ENCODE peak calls at places on chromosome 14, in five cellular contexts. M is neuronal stem cell, T is PC-3, I is K562, B is astrocyte. Q is an unnamed sample.

GRCh38 chr14:47278233-47278842 is 397.1 kb downstream of the MDGA2 start:
- DNase-seq in M (peak; percentile 53), T (peak; percentile 70), I (peak; percentile 14), B (peak; percentile 8), Q (peak; percentile 1)

GRCh38 chr14:85604671-85605070 is 74.7 kb downstream of the FLRT2 start:
- DNase-seq in M (no peak), T (no peak), I (no peak), B (no peak), Q (no peak)

GRCh38 chr14:50047274-50047676 is 69.1 kb downstream of the VCPKMT start:
- DNase-seq in M (no peak), T (peak; percentile 80), I (no peak), B (no peak), Q (no peak)

GRCh38 chr14:80805136-80805535 is 136.4 kb downstream of the CEP128 start:
- DNase-seq in M (no peak), T (peak; percentile 49), I (no peak), B (peak; percentile 31), Q (no peak)

GRCh38 chr14:89445252-89445973 is 28.4 kb upstream of the FOXN3 start:
- DNase-seq in M (no peak), T (no peak), I (no peak), B (no peak), Q (no peak)

GRCh38 chr14:53784688-53785087 is 171.9 kb downstream of the BMP4 start:
- DNase-seq in M (no peak), T (no peak), I (no peak), B (no peak), Q (no peak)

GRCh38 chr14:104870368-104871144 is 5.5 kb downstream of the CEP170B start:
- DNase-seq in M (no peak), T (peak; percentile 20), I (peak; percentile 37), B (no peak), Q (no peak)

GRCh38 chr14:84825481-84825880 is 704.5 kb upstream of the FLRT2 start:
- DNase-seq in M (no peak), T (peak; percentile 69), I (no peak), B (peak; percentile 56), Q (peak; percentile 63)

GRCh38 chr14:103332143-103332919 is 1.7 kb upstream of the EIF5 start:
- DNase-seq in M (no peak), T (no peak), I (no peak), B (no peak), Q (no peak)

GRCh38 chr14:36785511-36785910 is 123.9 kb downstream of the PAX9 start:
- DNase-seq in M (no peak), T (no peak), I (no peak), B (no peak), Q (no peak)

GRCh38 chr14:68976160-68977067 is 2.7 kb downstream of the ACTN1 start:
- DNase-seq in M (no peak), T (no peak), I (no peak), B (no peak), Q (peak; percentile 44)

GRCh38 chr14:45906257-45906656 is 653.3 kb upstream of the MIS18BP1 start:
- DNase-seq in M (no peak), T (peak; percentile 65), I (no peak), B (no peak), Q (peak; percentile 35)

GRCh38 chr14:51780006-51780692 is 80.3 kb upstream of the GNG2 start:
- DNase-seq in M (peak; percentile 76), T (peak; percentile 85), I (peak; percentile 62), B (peak; percentile 9), Q (peak; percentile 35)

GRCh38 chr14:51394391-51394790 is 154.3 kb downstream of the TMX1 start:
- DNase-seq in M (no peak), T (no peak), I (no peak), B (no peak), Q (no peak)

GRCh38 chr14:50023671-50024490 is 92.5 kb downstream of the VCPKMT start:
- DNase-seq in M (no peak), T (peak; percentile 85), I (no peak), B (peak; percentile 89), Q (peak; percentile 87)

GRCh38 chr14:69090187-69090789 is 62.6 kb downstream of the DCAF5 start:
- DNase-seq in M (no peak), T (peak; percentile 82), I (peak; percentile 19), B (no peak), Q (peak; percentile 55)

GRCh38 chr14:102590667-102591099 is 1.8 kb upstream of the RCOR1 start:
- DNase-seq in M (no peak), T (peak; percentile 73), I (peak; percentile 38), B (peak; percentile 14), Q (peak; percentile 65)

GRCh38 chr14:98579140-98579539 is 692.9 kb downstream of the BCL11B start:
- DNase-seq in M (no peak), T (peak; percentile 1), I (no peak), B (no peak), Q (peak; percentile 91)

GRCh38 chr14:95733212-95733611 is 19.3 kb upstream of the TCL1A start:
- DNase-seq in M (no peak), T (no peak), I (no peak), B (no peak), Q (no peak)

GRCh38 chr14:104094056-104094708 is 8.7 kb downstream of the ASPG start:
- DNase-seq in M (no peak), T (no peak), I (no peak), B (no peak), Q (no peak)

GRCh38 chr14:63030113-63030512 is 15.1 kb downstream of the KCNH5 start:
- DNase-seq in M (no peak), T (no peak), I (no peak), B (no peak), Q (no peak)

GRCh38 chr14:63026491-63026890 is 18.8 kb downstream of the KCNH5 start:
- DNase-seq in M (no peak), T (no peak), I (no peak), B (peak; percentile 41), Q (no peak)

GRCh38 chr14:63027719-63028118 is 17.5 kb downstream of the KCNH5 start:
- DNase-seq in M (no peak), T (no peak), I (no peak), B (no peak), Q (no peak)

DNA sequence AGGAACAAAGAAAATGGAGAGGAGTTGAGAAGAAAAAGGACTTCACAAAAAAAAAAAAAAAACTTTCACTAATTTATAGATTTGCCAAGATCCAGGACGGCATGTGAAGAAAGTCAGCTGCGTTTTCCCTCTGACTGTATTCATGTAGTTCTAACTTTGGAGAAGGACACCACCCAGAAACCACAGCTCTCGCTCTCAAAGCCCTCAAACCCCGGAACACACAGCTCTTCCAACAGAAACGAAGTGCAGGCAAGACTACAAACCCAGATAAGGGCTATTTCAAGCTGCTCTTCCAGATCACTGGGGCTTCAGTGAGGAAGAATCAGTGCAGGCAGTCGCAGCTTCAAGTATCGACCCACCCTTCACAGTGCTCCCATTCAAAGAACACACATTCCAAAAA is 13.2 kb downstream of the KCNH5 start:
- DNase-seq in M (no peak), T (no peak), I (no peak), B (peak; percentile 10), Q (no peak)
- H2AFZ ChIP-seq in M (no peak overlapping the region), T (no peak overlapping the region), I (no peak overlapping the region), B (no peak overlapping the region), Q (no peak overlapping the region)

DNA sequence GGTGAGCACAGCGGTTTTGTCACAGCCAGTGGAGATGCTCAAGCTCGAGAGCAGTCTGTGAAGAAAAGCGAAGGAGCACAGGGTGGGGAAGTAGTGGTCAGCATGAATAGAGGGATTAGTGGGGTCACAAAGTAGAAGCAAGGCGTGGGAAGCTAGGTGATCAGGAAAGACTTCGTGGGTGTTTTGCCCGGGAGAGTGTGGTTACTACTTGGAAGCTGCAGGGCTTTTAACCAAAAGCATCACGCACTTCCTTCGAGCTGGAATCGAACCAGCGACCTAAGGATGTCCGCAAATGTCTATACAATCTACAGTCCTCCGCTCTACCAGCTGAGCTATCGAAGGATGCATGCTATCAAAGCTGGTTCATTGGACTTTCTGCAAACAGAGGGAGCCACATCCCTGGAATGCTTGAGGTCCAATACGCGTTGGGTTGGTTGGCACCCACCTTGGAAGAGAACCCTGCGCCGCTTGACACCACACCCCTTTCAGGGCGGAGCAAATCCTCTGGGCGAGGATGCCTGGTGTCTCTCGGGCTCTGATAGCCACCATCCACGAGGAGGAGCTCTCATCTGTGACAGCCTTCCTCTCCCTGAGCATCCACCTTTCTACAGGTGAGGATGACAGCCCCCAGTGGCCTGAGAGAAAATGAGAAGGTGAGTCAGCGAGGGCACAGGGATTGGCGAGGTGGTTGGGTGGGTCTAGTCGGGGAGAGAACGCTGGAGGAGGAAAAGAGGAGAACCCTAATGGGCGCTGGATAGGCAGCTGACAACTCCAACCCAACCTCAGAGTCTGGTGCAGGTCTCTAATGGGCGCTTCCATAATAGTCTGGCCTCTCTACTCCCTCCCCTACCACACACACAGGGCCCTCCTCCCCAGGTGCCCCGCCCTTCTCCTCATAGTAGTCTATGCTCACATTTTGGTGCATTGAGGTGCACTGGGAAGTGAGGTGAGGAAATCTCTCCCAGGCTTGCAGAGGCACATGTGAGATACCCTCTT is 16.0 kb upstream of the OR6S1 start:
- DNase-seq in M (no peak), T (peak; percentile 60), I (peak; percentile 45), B (no peak), Q (peak; percentile 41)
- H2AFZ ChIP-seq in M (no peak overlapping the region), T (no peak overlapping the region), I (no peak overlapping the region), B (no peak overlapping the region), Q (peak overlapping the region; percentile 50)

GRCh38 chr14:22517117-22517720 is 71.8 kb downstream of the DAD1 start:
- DNase-seq in M (no peak), T (no peak), I (no peak), B (no peak), Q (no peak)

GRCh38 chr14:22512106-22512814 is 76.8 kb downstream of the DAD1 start:
- DNase-seq in M (no peak), T (no peak), I (no peak), B (no peak), Q (no peak)

GRCh38 chr14:22518073-22518472 is 71.0 kb downstream of the DAD1 start:
- DNase-seq in M (peak; percentile 8), T (no peak), I (no peak), B (peak; percentile 27), Q (no peak)

GRCh38 chr14:22513066-22513812 is 75.8 kb downstream of the DAD1 start:
- DNase-seq in M (no peak), T (no peak), I (no peak), B (no peak), Q (no peak)

GRCh38 chr14:22515961-22516360 is 73.1 kb downstream of the DAD1 start:
- DNase-seq in M (no peak), T (no peak), I (no peak), B (no peak), Q (no peak)
- H2AFZ ChIP-seq in M (peak overlapping the region; percentile 15), T (no peak overlapping the region), I (no peak overlapping the region), B (no peak overlapping the region), Q (no peak overlapping the region)

GRCh38 chr14:61285364-61285763 is 4.2 kb upstream of the TMEM30B start:
- DNase-seq in M (no peak), T (peak; percentile 87), I (no peak), B (no peak), Q (no peak)

GRCh38 chr14:61288720-61289119 is 7.6 kb upstream of the TMEM30B start:
- DNase-seq in M (no peak), T (no peak), I (no peak), B (no peak), Q (no peak)

GRCh38 chr14:61288228-61288627 is 7.1 kb upstream of the TMEM30B start:
- DNase-seq in M (no peak), T (no peak), I (no peak), B (no peak), Q (no peak)

GRCh38 chr14:61287196-61287595 is 6.1 kb upstream of the TMEM30B start:
- DNase-seq in M (no peak), T (peak; percentile 40), I (no peak), B (no peak), Q (peak; percentile 15)

DNA sequence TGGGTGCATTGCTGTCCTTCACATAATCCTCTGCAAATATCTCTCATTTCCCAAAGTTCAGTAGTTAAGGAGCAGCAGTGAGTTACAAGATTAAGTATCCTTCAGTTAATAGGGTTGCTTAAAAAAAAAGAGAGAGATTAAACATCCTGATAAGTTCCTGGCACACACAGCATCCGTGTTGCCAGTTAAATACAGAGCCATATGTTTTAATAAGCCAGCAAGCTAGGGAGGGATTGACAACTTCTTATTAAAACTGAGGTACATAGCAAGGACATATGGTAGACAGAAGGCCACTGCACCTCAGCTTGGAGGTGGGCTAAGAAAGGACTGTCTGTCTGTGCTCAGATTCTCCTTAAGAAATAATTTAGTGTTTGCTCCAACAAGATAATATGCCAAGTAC is 9.5 kb upstream of the TMEM30B start:
- DNase-seq in M (no peak), T (no peak), I (no peak), B (no peak), Q (no peak)
- H2AFZ ChIP-seq in M (no peak overlapping the region), T (no peak overlapping the region), I (no peak overlapping the region), B (no peak overlapping the region), Q (no peak overlapping the region)

Q was measured in mammary epithelial cell.